ENCODE peak calls at places on chromosomes 5 and 9, in five cellular contexts. One of them, this sample, is unnamed.

GRCh38 chr9:86818636-86819035 is 128.7 kb downstream of the GAS1 start:
- DNase-seq in right cardiac atrium: no peak
- DNase-seq in astrocyte of the cerebellum: no peak
- DNase-seq in CD8-positive, alpha-beta T cell: no peak
- DNase-seq in left ventricle myocardium superior: no peak
- DNase-seq in this sample: no peak

GRCh38 chr9:87667164-87667738 is 58.7 kb upstream of the CTSL start:
- DNase-seq in right cardiac atrium: no peak
- DNase-seq in astrocyte of the cerebellum: no peak
- DNase-seq in CD8-positive, alpha-beta T cell: no peak
- DNase-seq in left ventricle myocardium superior: no peak
- DNase-seq in this sample: no peak

GRCh38 chr9:95018099-95018927 is 291.8 kb downstream of the AOPEP start:
- DNase-seq in right cardiac atrium: peak
- DNase-seq in astrocyte of the cerebellum: peak
- DNase-seq in CD8-positive, alpha-beta T cell: no peak
- DNase-seq in left ventricle myocardium superior: peak
- DNase-seq in this sample: peak

GRCh38 chr5:171483453-171484177 is 64.2 kb downstream of the FGF18 start:
- DNase-seq in right cardiac atrium: peak
- DNase-seq in astrocyte of the cerebellum: peak
- DNase-seq in CD8-positive, alpha-beta T cell: no peak
- DNase-seq in left ventricle myocardium superior: peak
- DNase-seq in this sample: peak

GRCh38 chr9:105141448-105142101 is 102.9 kb upstream of the SLC44A1 start:
- DNase-seq in right cardiac atrium: no peak
- DNase-seq in astrocyte of the cerebellum: no peak
- DNase-seq in CD8-positive, alpha-beta T cell: no peak
- DNase-seq in left ventricle myocardium superior: no peak
- DNase-seq in this sample: no peak

GRCh38 chr5:39640552-39640951 is 215.8 kb upstream of the DAB2 start:
- DNase-seq in right cardiac atrium: no peak
- DNase-seq in astrocyte of the cerebellum: no peak
- DNase-seq in CD8-positive, alpha-beta T cell: no peak
- DNase-seq in left ventricle myocardium superior: no peak
- DNase-seq in this sample: no peak

GRCh38 chr9:131923766-131924165 is 155.9 kb downstream of the MED27 start:
- DNase-seq in right cardiac atrium: no peak
- DNase-seq in astrocyte of the cerebellum: no peak
- DNase-seq in CD8-positive, alpha-beta T cell: no peak
- DNase-seq in left ventricle myocardium superior: no peak
- DNase-seq in this sample: no peak

GRCh38 chr9:124079176-124079925 is 67.8 kb downstream of the LHX2 start:
- DNase-seq in right cardiac atrium: peak
- DNase-seq in astrocyte of the cerebellum: peak
- DNase-seq in CD8-positive, alpha-beta T cell: no peak
- DNase-seq in left ventricle myocardium superior: no peak
- DNase-seq in this sample: no peak

GRCh38 chr9:87149794-87150193 is 202.5 kb upstream of the GAS1 start:
- DNase-seq in right cardiac atrium: no peak
- DNase-seq in astrocyte of the cerebellum: no peak
- DNase-seq in CD8-positive, alpha-beta T cell: no peak
- DNase-seq in left ventricle myocardium superior: no peak
- DNase-seq in this sample: no peak

GRCh38 chr9:107805198-107805597 is 315.6 kb upstream of the KLF4 start:
- DNase-seq in right cardiac atrium: no peak
- DNase-seq in astrocyte of the cerebellum: no peak
- DNase-seq in CD8-positive, alpha-beta T cell: no peak
- DNase-seq in left ventricle myocardium superior: no peak
- DNase-seq in this sample: no peak

This sample was measured in hypothalamus.